ENCODE peak calls at places on chromosomes 6 and 20, in six cellular contexts. U is right lobe of liver, G is stomach, K is A549, J is caudate nucleus, L is RWPE1. Z is an unnamed sample.

GRCh38 chr20:46112430-46113020 is 5.6 kb upstream of the CD40 start:
- DNase-seq in U (no peak), G (no peak), K (no peak), J (no peak), L (no peak), Z (no peak)

GRCh38 chr6:102520981-102521380 is 1127.5 kb downstream of the GRIK2 start:
- DNase-seq in U (no peak), G (no peak), K (no peak), J (no peak), L (no peak), Z (no peak)

GRCh38 chr6:115514656-115515055 is 546.0 kb downstream of the FRK start:
- DNase-seq in U (no peak), G (no peak), K (no peak), J (no peak), L (peak), Z (no peak)

GRCh38 chr6:125577263-125577662 is 172.2 kb upstream of the HEY2 start:
- DNase-seq in U (no peak), G (no peak), K (no peak), J (no peak), L (no peak), Z (no peak)

GRCh38 chr6:167125405-167125804 is 2.5 kb downstream of the CCR6 start:
- DNase-seq in U (no peak), G (no peak), K (no peak), J (no peak), L (no peak), Z (no peak)

GRCh38 chr20:1225263-1225728 is 548 bp upstream of the RAD21L1 start:
- DNase-seq in U (no peak), G (no peak), K (no peak), J (no peak), L (no peak), Z (no peak)

GRCh38 chr6:55777461-55777860 is 97.9 kb downstream of the BMP5 start:
- DNase-seq in U (no peak), G (no peak), K (no peak), J (no peak), L (no peak), Z (peak)

GRCh38 chr20:2900845-2901592 is 27.7 kb downstream of the PTPRA start:
- DNase-seq in U (no peak), G (no peak), K (no peak), J (no peak), L (no peak), Z (no peak)

GRCh38 chr6:127154509-127154908 is 36.0 kb downstream of the RSPO3 start:
- DNase-seq in U (no peak), G (no peak), K (no peak), J (no peak), L (no peak), Z (no peak)

GRCh38 chr20:35257175-35257909 is 20.6 kb downstream of the MMP24OS start:
- DNase-seq in U (no peak), G (no peak), K (peak), J (no peak), L (no peak), Z (no peak)

GRCh38 chr20:49245921-49246740 is 26.9 kb downstream of the DDX27 start:
- DNase-seq in U (no peak), G (no peak), K (peak), J (peak), L (peak), Z (no peak)

GRCh38 chr20:13857304-13857703 is 72.5 kb downstream of the NDUFAF5 start:
- DNase-seq in U (peak), G (no peak), K (no peak), J (no peak), L (no peak), Z (no peak)

GRCh38 chr6:33892581-33893346 is 89.0 kb upstream of the MLN start:
- DNase-seq in U (no peak), G (no peak), K (no peak), J (no peak), L (no peak), Z (no peak)

GRCh38 chr20:61371501-61372150 is 119.6 kb downstream of the CDH4 start:
- DNase-seq in U (no peak), G (no peak), K (no peak), J (no peak), L (no peak), Z (no peak)

GRCh38 chr6:111534366-111534765 is 51.3 kb upstream of the REV3L start:
- DNase-seq in U (peak), G (peak), K (peak), J (peak), L (peak), Z (no peak)

GRCh38 chr6:144055121-144055931 is 40.0 kb downstream of the SF3B5 start:
- DNase-seq in U (no peak), G (no peak), K (no peak), J (no peak), L (no peak), Z (no peak)

GRCh38 chr20:64077876-64078551 is 1.3 kb downstream of the RGS19 start:
- DNase-seq in U (no peak), G (peak), K (no peak), J (no peak), L (no peak), Z (no peak)

GRCh38 chr6:143174951-143175350 is 114.3 kb downstream of the AIG1 start:
- DNase-seq in U (no peak), G (no peak), K (no peak), J (no peak), L (no peak), Z (no peak)

GRCh38 chr6:16278750-16279149 is 40.4 kb downstream of the GMPR start:
- DNase-seq in U (no peak), G (no peak), K (no peak), J (no peak), L (no peak), Z (no peak)

GRCh38 chr6:22029169-22029568 is 267.7 kb downstream of the PRL start:
- DNase-seq in U (no peak), G (no peak), K (no peak), J (no peak), L (no peak), Z (no peak)

GRCh38 chr6:128443553-128443952 is 76.8 kb downstream of the PTPRK start:
- DNase-seq in U (no peak), G (peak), K (peak), J (no peak), L (no peak), Z (no peak)

GRCh38 chr6:155523821-155524238 is 68.2 kb upstream of the NOX3 start:
- DNase-seq in U (no peak), G (no peak), K (no peak), J (no peak), L (no peak), Z (no peak)

GRCh38 chr6:33014841-33015634 is 5.6 kb upstream of the HLA-DOA start:
- DNase-seq in U (no peak), G (peak), K (peak), J (no peak), L (peak), Z (peak)

GRCh38 chr6:56699066-56699654 is 56.5 kb upstream of the DST start:
- DNase-seq in U (no peak), G (no peak), K (no peak), J (no peak), L (peak), Z (no peak)

GRCh38 chr6:52330470-52330869 is 31.5 kb upstream of the PAQR8 start:
- DNase-seq in U (no peak), G (peak), K (no peak), J (no peak), L (no peak), Z (no peak)

GRCh38 chr6:16420715-16421461 is 182.5 kb downstream of the GMPR start:
- DNase-seq in U (no peak), G (no peak), K (no peak), J (no peak), L (no peak), Z (peak)

GRCh38 chr6:87702589-87702945 is 534 bp upstream of the AKIRIN2 start:
- DNase-seq in U (no peak), G (no peak), K (peak), J (no peak), L (peak), Z (no peak)

GRCh38 chr6:150662814-150663213 is 63.1 kb downstream of the PLEKHG1 start:
- DNase-seq in U (no peak), G (no peak), K (no peak), J (no peak), L (no peak), Z (no peak)

GRCh38 chr6:42959917-42960242 is 674 bp upstream of the GNMT start:
- DNase-seq in U (no peak), G (no peak), K (no peak), J (no peak), L (no peak), Z (no peak)

GRCh38 chr6:118774596-118774995 is 119.4 kb upstream of the ASF1A start:
- DNase-seq in U (no peak), G (no peak), K (no peak), J (no peak), L (no peak), Z (no peak)

GRCh38 chr6:680204-680603 is 12.7 kb downstream of the EXOC2 start:
- DNase-seq in U (no peak), G (no peak), K (no peak), J (no peak), L (no peak), Z (no peak)

GRCh38 chr20:59984551-59984950 is 26.3 kb downstream of the CDH26 start:
- DNase-seq in U (no peak), G (no peak), K (no peak), J (no peak), L (no peak), Z (no peak)

GRCh38 chr20:59752704-59753460 is 148.5 kb downstream of the PHACTR3 start:
- DNase-seq in U (no peak), G (no peak), K (no peak), J (no peak), L (no peak), Z (no peak)

GRCh38 chr6:149560736-149561135 is 5.4 kb upstream of the GINM1 start:
- DNase-seq in U (no peak), G (no peak), K (peak), J (no peak), L (no peak), Z (no peak)

GRCh38 chr6:26596579-26597388 is at the start of gene ABT1:
- DNase-seq in U (peak), G (peak), K (peak), J (peak), L (peak), Z (peak)
- H3K27ac ChIP-seq in U (peak), G (peak), K (peak), J (peak), L (peak), Z (peak)

DNA sequence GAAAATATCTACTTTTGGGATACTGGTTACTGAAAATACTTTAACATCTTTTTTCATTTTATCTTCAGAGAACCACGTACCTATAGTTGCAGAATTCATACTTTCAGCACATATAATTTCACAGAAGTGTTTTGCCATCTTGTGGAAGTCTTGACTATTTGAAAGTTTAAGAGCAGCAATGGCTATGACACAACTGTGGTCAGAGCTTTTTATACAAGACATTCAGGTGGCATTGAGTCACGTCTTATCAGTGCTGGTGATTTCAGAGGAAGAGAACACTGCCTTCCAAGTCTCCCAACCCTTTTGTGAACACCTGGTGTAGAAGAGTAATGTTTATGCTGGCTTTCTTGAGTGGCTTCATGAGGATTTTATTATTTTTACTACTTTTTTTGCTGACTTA is 171.6 kb downstream of the ARID1B start:
- DNase-seq in U (no peak), G (no peak), K (peak), J (no peak), L (peak), Z (peak)
- H3K27ac ChIP-seq in U (no peak), G (peak), K (peak), J (no peak), L (no peak), Z (peak)

GRCh38 chr6:140071115-140071514 is 696.7 kb upstream of the CITED2 start:
- DNase-seq in U (no peak), G (no peak), K (no peak), J (no peak), L (no peak), Z (peak)
- H3K27ac ChIP-seq in U (peak), G (peak), K (peak), J (no peak), L (no peak), Z (no peak)

GRCh38 chr20:37344506-37345338 is 1.2 kb upstream of the SRC start:
- DNase-seq in U (no peak), G (peak), K (peak), J (no peak), L (no peak), Z (peak)
- H3K27ac ChIP-seq in U (no peak), G (peak), K (peak), J (no peak), L (peak), Z (peak)

Z was measured in epithelial cell of prostate.